ENCODE peak calls at places on chromosomes 13 and 19, in ten cellular contexts. One of them, this sample, is unnamed.

GRCh38 chr19:3068071-3068470 is 5.8 kb upstream of the TLE5 start:
- DNase-seq in NCI-H774: peak; percentile 81
- DNase-seq in aorta: no peak
- DNase-seq in T-helper 2 cell treated with Interferon-gamma antibody and Interleukin-4, amounts not matched to agents 5 μg/mL and 100 μg/mL, for 36 hours: no peak
- DNase-seq in left lung: no peak
- DNase-seq in activated T-cell treated with anti-CD3 and anti-CD28 coated beads, Interleukin-2, amount 50 U/mL, for 48 hours: no peak
- DNase-seq in CD4-positive, alpha-beta T cell: no peak
- DNase-seq in body of pancreas: peak; percentile 76
- DNase-seq in D721Med: no peak
- DNase-seq in testis: no peak
- DNase-seq in this sample: no peak

GRCh38 chr13:100588350-100589177 is at the start of gene GGACT:
- DNase-seq in testis: peak; percentile 77
- DNase-seq in CD4-positive, alpha-beta T cell: peak; percentile 80
- DNase-seq in aorta: peak; percentile 80
- DNase-seq in D721Med: peak; percentile 46
- DNase-seq in T-helper 2 cell treated with Interferon-gamma antibody and Interleukin-4, amounts not matched to agents 5 μg/mL and 100 μg/mL, for 36 hours: peak; percentile 80
- DNase-seq in left lung: peak; percentile 66
- DNase-seq in NCI-H774: peak; percentile 76
- DNase-seq in body of pancreas: peak; percentile 77
- DNase-seq in activated T-cell treated with anti-CD3 and anti-CD28 coated beads, Interleukin-2, amount 50 U/mL, for 48 hours: peak; percentile 87
- DNase-seq in this sample: peak; percentile 76

GRCh38 chr13:113898391-113898790 is 34.5 kb upstream of the GAS6 start:
- DNase-seq in left lung: no peak
- DNase-seq in T-helper 2 cell treated with Interferon-gamma antibody and Interleukin-4, amounts not matched to agents 5 μg/mL and 100 μg/mL, for 36 hours: no peak
- DNase-seq in testis: no peak
- DNase-seq in D721Med: no peak
- DNase-seq in aorta: no peak
- DNase-seq in NCI-H774: no peak
- DNase-seq in activated T-cell treated with anti-CD3 and anti-CD28 coated beads, Interleukin-2, amount 50 U/mL, for 48 hours: no peak
- DNase-seq in CD4-positive, alpha-beta T cell: no peak
- DNase-seq in body of pancreas: no peak
- DNase-seq in this sample: no peak

GRCh38 chr13:44591316-44591715 is 15.2 kb upstream of the TSC22D1 start:
- DNase-seq in body of pancreas: no peak
- DNase-seq in NCI-H774: no peak
- DNase-seq in activated T-cell treated with anti-CD3 and anti-CD28 coated beads, Interleukin-2, amount 50 U/mL, for 48 hours: no peak
- DNase-seq in CD4-positive, alpha-beta T cell: no peak
- DNase-seq in T-helper 2 cell treated with Interferon-gamma antibody and Interleukin-4, amounts not matched to agents 5 μg/mL and 100 μg/mL, for 36 hours: no peak
- DNase-seq in left lung: no peak
- DNase-seq in testis: no peak
- DNase-seq in aorta: no peak
- DNase-seq in D721Med: no peak
- DNase-seq in this sample: no peak

GRCh38 chr19:5624154-5624663 is 1.3 kb downstream of the SAFB start:
- DNase-seq in NCI-H774: no peak
- DNase-seq in testis: peak; percentile 65
- DNase-seq in D721Med: no peak
- DNase-seq in body of pancreas: peak; percentile 59
- DNase-seq in CD4-positive, alpha-beta T cell: no peak
- DNase-seq in activated T-cell treated with anti-CD3 and anti-CD28 coated beads, Interleukin-2, amount 50 U/mL, for 48 hours: peak; percentile 34
- DNase-seq in T-helper 2 cell treated with Interferon-gamma antibody and Interleukin-4, amounts not matched to agents 5 μg/mL and 100 μg/mL, for 36 hours: no peak
- DNase-seq in left lung: peak; percentile 51
- DNase-seq in aorta: peak; percentile 66
- DNase-seq in this sample: peak; percentile 58

GRCh38 chr13:79451500-79451962 is 29.4 kb upstream of the NDFIP2 start:
- DNase-seq in T-helper 2 cell treated with Interferon-gamma antibody and Interleukin-4, amounts not matched to agents 5 μg/mL and 100 μg/mL, for 36 hours: peak; percentile 96
- DNase-seq in NCI-H774: no peak
- DNase-seq in CD4-positive, alpha-beta T cell: peak; percentile 73
- DNase-seq in activated T-cell treated with anti-CD3 and anti-CD28 coated beads, Interleukin-2, amount 50 U/mL, for 48 hours: peak; percentile 92
- DNase-seq in body of pancreas: no peak
- DNase-seq in aorta: no peak
- DNase-seq in left lung: peak; percentile 56
- DNase-seq in D721Med: no peak
- DNase-seq in testis: no peak
- DNase-seq in this sample: peak; percentile 75

GRCh38 chr19:38632476-38633213 is 13.7 kb downstream of the EIF3K start:
- DNase-seq in NCI-H774: no peak
- DNase-seq in CD4-positive, alpha-beta T cell: no peak
- DNase-seq in testis: no peak
- DNase-seq in left lung: no peak
- DNase-seq in body of pancreas: no peak
- DNase-seq in aorta: no peak
- DNase-seq in T-helper 2 cell treated with Interferon-gamma antibody and Interleukin-4, amounts not matched to agents 5 μg/mL and 100 μg/mL, for 36 hours: no peak
- DNase-seq in D721Med: no peak
- DNase-seq in activated T-cell treated with anti-CD3 and anti-CD28 coated beads, Interleukin-2, amount 50 U/mL, for 48 hours: no peak
- DNase-seq in this sample: no peak

GRCh38 chr13:22055259-22055658 is 384.4 kb downstream of the FGF9 start:
- DNase-seq in CD4-positive, alpha-beta T cell: no peak
- DNase-seq in aorta: no peak
- DNase-seq in testis: no peak
- DNase-seq in body of pancreas: no peak
- DNase-seq in left lung: no peak
- DNase-seq in NCI-H774: no peak
- DNase-seq in T-helper 2 cell treated with Interferon-gamma antibody and Interleukin-4, amounts not matched to agents 5 μg/mL and 100 μg/mL, for 36 hours: no peak
- DNase-seq in activated T-cell treated with anti-CD3 and anti-CD28 coated beads, Interleukin-2, amount 50 U/mL, for 48 hours: no peak
- DNase-seq in D721Med: no peak
- DNase-seq in this sample: no peak

GRCh38 chr13:29282096-29282495 is 313.4 kb downstream of the SLC7A1 start:
- DNase-seq in left lung: no peak
- DNase-seq in body of pancreas: no peak
- DNase-seq in testis: no peak
- DNase-seq in NCI-H774: no peak
- DNase-seq in activated T-cell treated with anti-CD3 and anti-CD28 coated beads, Interleukin-2, amount 50 U/mL, for 48 hours: no peak
- DNase-seq in T-helper 2 cell treated with Interferon-gamma antibody and Interleukin-4, amounts not matched to agents 5 μg/mL and 100 μg/mL, for 36 hours: no peak
- DNase-seq in aorta: no peak
- DNase-seq in CD4-positive, alpha-beta T cell: no peak
- DNase-seq in D721Med: no peak
- DNase-seq in this sample: no peak

GRCh38 chr13:26362261-26362660 is 108.3 kb downstream of the CDK8 start:
- DNase-seq in testis: no peak
- DNase-seq in body of pancreas: no peak
- DNase-seq in left lung: no peak
- DNase-seq in CD4-positive, alpha-beta T cell: no peak
- DNase-seq in activated T-cell treated with anti-CD3 and anti-CD28 coated beads, Interleukin-2, amount 50 U/mL, for 48 hours: no peak
- DNase-seq in D721Med: no peak
- DNase-seq in T-helper 2 cell treated with Interferon-gamma antibody and Interleukin-4, amounts not matched to agents 5 μg/mL and 100 μg/mL, for 36 hours: no peak
- DNase-seq in NCI-H774: no peak
- DNase-seq in aorta: no peak
- DNase-seq in this sample: no peak

GRCh38 chr13:109778102-109778542 is 8.3 kb downstream of the IRS2 start:
- DNase-seq in CD4-positive, alpha-beta T cell: no peak
- DNase-seq in aorta: no peak
- DNase-seq in T-helper 2 cell treated with Interferon-gamma antibody and Interleukin-4, amounts not matched to agents 5 μg/mL and 100 μg/mL, for 36 hours: no peak
- DNase-seq in NCI-H774: peak; percentile 92
- DNase-seq in activated T-cell treated with anti-CD3 and anti-CD28 coated beads, Interleukin-2, amount 50 U/mL, for 48 hours: no peak
- DNase-seq in D721Med: no peak
- DNase-seq in left lung: no peak
- DNase-seq in testis: no peak
- DNase-seq in body of pancreas: no peak
- DNase-seq in this sample: no peak

GRCh38 chr13:112331675-112332074 is 44.5 kb upstream of the SPACA7 start:
- DNase-seq in NCI-H774: peak; percentile 73
- DNase-seq in aorta: no peak
- DNase-seq in T-helper 2 cell treated with Interferon-gamma antibody and Interleukin-4, amounts not matched to agents 5 μg/mL and 100 μg/mL, for 36 hours: no peak
- DNase-seq in D721Med: no peak
- DNase-seq in CD4-positive, alpha-beta T cell: no peak
- DNase-seq in left lung: no peak
- DNase-seq in testis: no peak
- DNase-seq in activated T-cell treated with anti-CD3 and anti-CD28 coated beads, Interleukin-2, amount 50 U/mL, for 48 hours: no peak
- DNase-seq in body of pancreas: no peak
- DNase-seq in this sample: no peak

GRCh38 chr13:110001622-110002275 is 215.4 kb upstream of the IRS2 start:
- DNase-seq in left lung: no peak
- DNase-seq in D721Med: no peak
- DNase-seq in CD4-positive, alpha-beta T cell: no peak
- DNase-seq in activated T-cell treated with anti-CD3 and anti-CD28 coated beads, Interleukin-2, amount 50 U/mL, for 48 hours: no peak
- DNase-seq in body of pancreas: no peak
- DNase-seq in aorta: no peak
- DNase-seq in T-helper 2 cell treated with Interferon-gamma antibody and Interleukin-4, amounts not matched to agents 5 μg/mL and 100 μg/mL, for 36 hours: no peak
- DNase-seq in testis: no peak
- DNase-seq in NCI-H774: no peak
- DNase-seq in this sample: no peak

GRCh38 chr19:1864480-1865171 is 1.2 kb upstream of the KLF16 start:
- DNase-seq in T-helper 2 cell treated with Interferon-gamma antibody and Interleukin-4, amounts not matched to agents 5 μg/mL and 100 μg/mL, for 36 hours: peak; percentile 75
- DNase-seq in activated T-cell treated with anti-CD3 and anti-CD28 coated beads, Interleukin-2, amount 50 U/mL, for 48 hours: peak; percentile 78
- DNase-seq in CD4-positive, alpha-beta T cell: no peak
- DNase-seq in NCI-H774: peak; percentile 53
- DNase-seq in aorta: peak; percentile 86
- DNase-seq in left lung: peak; percentile 81
- DNase-seq in testis: peak; percentile 70
- DNase-seq in body of pancreas: peak; percentile 69
- DNase-seq in D721Med: no peak
- DNase-seq in this sample: peak; percentile 83

GRCh38 chr19:55113570-55114039 is 3.8 kb downstream of the PPP1R12C start:
- DNase-seq in testis: peak; percentile 93
- DNase-seq in T-helper 2 cell treated with Interferon-gamma antibody and Interleukin-4, amounts not matched to agents 5 μg/mL and 100 μg/mL, for 36 hours: no peak
- DNase-seq in aorta: peak; percentile 89
- DNase-seq in left lung: peak; percentile 82
- DNase-seq in NCI-H774: no peak
- DNase-seq in body of pancreas: peak; percentile 83
- DNase-seq in activated T-cell treated with anti-CD3 and anti-CD28 coated beads, Interleukin-2, amount 50 U/mL, for 48 hours: no peak
- DNase-seq in D721Med: no peak
- DNase-seq in CD4-positive, alpha-beta T cell: no peak
- DNase-seq in this sample: peak; percentile 63

GRCh38 chr19:49231389-49231788 is 73.8 kb downstream of the TRPM4 start:
- DNase-seq in aorta: peak; percentile 3
- DNase-seq in CD4-positive, alpha-beta T cell: no peak
- DNase-seq in left lung: no peak
- DNase-seq in body of pancreas: no peak
- DNase-seq in activated T-cell treated with anti-CD3 and anti-CD28 coated beads, Interleukin-2, amount 50 U/mL, for 48 hours: peak; percentile 32
- DNase-seq in T-helper 2 cell treated with Interferon-gamma antibody and Interleukin-4, amounts not matched to agents 5 μg/mL and 100 μg/mL, for 36 hours: no peak
- DNase-seq in D721Med: no peak
- DNase-seq in NCI-H774: no peak
- DNase-seq in testis: no peak
- DNase-seq in this sample: no peak

GRCh38 chr13:83450586-83450985 is 431.7 kb downstream of the SLITRK1 start:
- DNase-seq in body of pancreas: no peak
- DNase-seq in CD4-positive, alpha-beta T cell: no peak
- DNase-seq in left lung: no peak
- DNase-seq in D721Med: no peak
- DNase-seq in aorta: no peak
- DNase-seq in NCI-H774: no peak
- DNase-seq in T-helper 2 cell treated with Interferon-gamma antibody and Interleukin-4, amounts not matched to agents 5 μg/mL and 100 μg/mL, for 36 hours: no peak
- DNase-seq in testis: no peak
- DNase-seq in activated T-cell treated with anti-CD3 and anti-CD28 coated beads, Interleukin-2, amount 50 U/mL, for 48 hours: no peak
- DNase-seq in this sample: no peak

GRCh38 chr13:47409778-47410177 is 512.9 kb upstream of the HTR2A start:
- DNase-seq in body of pancreas: no peak
- DNase-seq in NCI-H774: no peak
- DNase-seq in activated T-cell treated with anti-CD3 and anti-CD28 coated beads, Interleukin-2, amount 50 U/mL, for 48 hours: no peak
- DNase-seq in CD4-positive, alpha-beta T cell: no peak
- DNase-seq in D721Med: no peak
- DNase-seq in left lung: no peak
- DNase-seq in aorta: no peak
- DNase-seq in T-helper 2 cell treated with Interferon-gamma antibody and Interleukin-4, amounts not matched to agents 5 μg/mL and 100 μg/mL, for 36 hours: no peak
- DNase-seq in testis: no peak
- DNase-seq in this sample: no peak

GRCh38 chr19:39303373-39304184 is 7.4 kb downstream of the IFNL1 start:
- DNase-seq in T-helper 2 cell treated with Interferon-gamma antibody and Interleukin-4, amounts not matched to agents 5 μg/mL and 100 μg/mL, for 36 hours: no peak
- DNase-seq in D721Med: no peak
- DNase-seq in activated T-cell treated with anti-CD3 and anti-CD28 coated beads, Interleukin-2, amount 50 U/mL, for 48 hours: no peak
- DNase-seq in left lung: no peak
- DNase-seq in testis: no peak
- DNase-seq in CD4-positive, alpha-beta T cell: no peak
- DNase-seq in NCI-H774: no peak
- DNase-seq in aorta: peak; percentile 3
- DNase-seq in body of pancreas: no peak
- DNase-seq in this sample: no peak

GRCh38 chr19:14147797-14148605 is 11.6 kb upstream of the ASF1B start:
- DNase-seq in CD4-positive, alpha-beta T cell: peak; percentile 40
- DNase-seq in activated T-cell treated with anti-CD3 and anti-CD28 coated beads, Interleukin-2, amount 50 U/mL, for 48 hours: peak; percentile 65
- DNase-seq in left lung: peak; percentile 64
- DNase-seq in body of pancreas: peak; percentile 67
- DNase-seq in T-helper 2 cell treated with Interferon-gamma antibody and Interleukin-4, amounts not matched to agents 5 μg/mL and 100 μg/mL, for 36 hours: peak; percentile 33
- DNase-seq in NCI-H774: peak; percentile 1
- DNase-seq in aorta: peak; percentile 79
- DNase-seq in testis: peak; percentile 87
- DNase-seq in D721Med: peak; percentile 82
- DNase-seq in this sample: peak; percentile 42

GRCh38 chr19:14059093-14059480 is 2.8 kb downstream of the PALM3 start:
- DNase-seq in testis: peak; percentile 39
- DNase-seq in body of pancreas: no peak
- DNase-seq in D721Med: no peak
- DNase-seq in activated T-cell treated with anti-CD3 and anti-CD28 coated beads, Interleukin-2, amount 50 U/mL, for 48 hours: peak; percentile 69
- DNase-seq in CD4-positive, alpha-beta T cell: no peak
- DNase-seq in left lung: no peak
- DNase-seq in aorta: no peak
- DNase-seq in NCI-H774: no peak
- DNase-seq in T-helper 2 cell treated with Interferon-gamma antibody and Interleukin-4, amounts not matched to agents 5 μg/mL and 100 μg/mL, for 36 hours: peak; percentile 42
- DNase-seq in this sample: peak; percentile 61

GRCh38 chr13:96417956-96418355 is 328.0 kb downstream of the HS6ST3 start:
- DNase-seq in testis: no peak
- DNase-seq in aorta: no peak
- DNase-seq in left lung: no peak
- DNase-seq in D721Med: no peak
- DNase-seq in activated T-cell treated with anti-CD3 and anti-CD28 coated beads, Interleukin-2, amount 50 U/mL, for 48 hours: no peak
- DNase-seq in NCI-H774: no peak
- DNase-seq in body of pancreas: no peak
- DNase-seq in T-helper 2 cell treated with Interferon-gamma antibody and Interleukin-4, amounts not matched to agents 5 μg/mL and 100 μg/mL, for 36 hours: no peak
- DNase-seq in CD4-positive, alpha-beta T cell: no peak
- DNase-seq in this sample: no peak

GRCh38 chr19:48728882-48729645 is 9.5 kb upstream of the MAMSTR start:
- DNase-seq in NCI-H774: no peak
- DNase-seq in left lung: no peak
- DNase-seq in T-helper 2 cell treated with Interferon-gamma antibody and Interleukin-4, amounts not matched to agents 5 μg/mL and 100 μg/mL, for 36 hours: no peak
- DNase-seq in body of pancreas: no peak
- DNase-seq in activated T-cell treated with anti-CD3 and anti-CD28 coated beads, Interleukin-2, amount 50 U/mL, for 48 hours: no peak
- DNase-seq in D721Med: no peak
- DNase-seq in CD4-positive, alpha-beta T cell: no peak
- DNase-seq in aorta: no peak
- DNase-seq in testis: no peak
- DNase-seq in this sample: no peak

GRCh38 chr13:113897161-113897560 is 33.3 kb upstream of the GAS6 start:
- DNase-seq in testis: no peak
- DNase-seq in activated T-cell treated with anti-CD3 and anti-CD28 coated beads, Interleukin-2, amount 50 U/mL, for 48 hours: no peak
- DNase-seq in left lung: no peak
- DNase-seq in aorta: no peak
- DNase-seq in T-helper 2 cell treated with Interferon-gamma antibody and Interleukin-4, amounts not matched to agents 5 μg/mL and 100 μg/mL, for 36 hours: peak; percentile 1
- DNase-seq in NCI-H774: no peak
- DNase-seq in CD4-positive, alpha-beta T cell: no peak
- DNase-seq in D721Med: no peak
- DNase-seq in body of pancreas: no peak
- DNase-seq in this sample: no peak

GRCh38 chr19:48006762-48007161 is 12.3 kb downstream of the ELSPBP1 start:
- DNase-seq in left lung: no peak
- DNase-seq in testis: peak; percentile 39
- DNase-seq in activated T-cell treated with anti-CD3 and anti-CD28 coated beads, Interleukin-2, amount 50 U/mL, for 48 hours: peak; percentile 20
- DNase-seq in body of pancreas: no peak
- DNase-seq in aorta: no peak
- DNase-seq in NCI-H774: no peak
- DNase-seq in CD4-positive, alpha-beta T cell: no peak
- DNase-seq in T-helper 2 cell treated with Interferon-gamma antibody and Interleukin-4, amounts not matched to agents 5 μg/mL and 100 μg/mL, for 36 hours: no peak
- DNase-seq in D721Med: no peak
- DNase-seq in this sample: no peak

GRCh38 chr13:99501952-99502310 is 659 bp downstream of the TM9SF2 start:
- DNase-seq in body of pancreas: peak; percentile 35
- DNase-seq in testis: peak; percentile 56
- DNase-seq in T-helper 2 cell treated with Interferon-gamma antibody and Interleukin-4, amounts not matched to agents 5 μg/mL and 100 μg/mL, for 36 hours: peak; percentile 12
- DNase-seq in NCI-H774: no peak
- DNase-seq in aorta: peak; percentile 59
- DNase-seq in left lung: peak; percentile 46
- DNase-seq in D721Med: no peak
- DNase-seq in CD4-positive, alpha-beta T cell: no peak
- DNase-seq in activated T-cell treated with anti-CD3 and anti-CD28 coated beads, Interleukin-2, amount 50 U/mL, for 48 hours: peak; percentile 33
- DNase-seq in this sample: peak; percentile 39

GRCh38 chr19:17847538-17848366 is at the start of gene JAK3:
- DNase-seq in T-helper 2 cell treated with Interferon-gamma antibody and Interleukin-4, amounts not matched to agents 5 μg/mL and 100 μg/mL, for 36 hours: peak; percentile 90
- DNase-seq in testis: peak; percentile 71
- DNase-seq in left lung: peak; percentile 72
- DNase-seq in D721Med: peak; percentile 66
- DNase-seq in aorta: peak; percentile 86
- DNase-seq in CD4-positive, alpha-beta T cell: peak; percentile 83
- DNase-seq in activated T-cell treated with anti-CD3 and anti-CD28 coated beads, Interleukin-2, amount 50 U/mL, for 48 hours: peak; percentile 94
- DNase-seq in body of pancreas: peak; percentile 43
- DNase-seq in NCI-H774: no peak
- DNase-seq in this sample: peak; percentile 89

GRCh38 chr19:14265285-14266036 is 59.5 kb upstream of the ADGRL1 start:
- DNase-seq in T-helper 2 cell treated with Interferon-gamma antibody and Interleukin-4, amounts not matched to agents 5 μg/mL and 100 μg/mL, for 36 hours: no peak
- DNase-seq in D721Med: peak; percentile 91
- DNase-seq in left lung: no peak
- DNase-seq in aorta: no peak
- DNase-seq in CD4-positive, alpha-beta T cell: no peak
- DNase-seq in NCI-H774: no peak
- DNase-seq in activated T-cell treated with anti-CD3 and anti-CD28 coated beads, Interleukin-2, amount 50 U/mL, for 48 hours: no peak
- DNase-seq in body of pancreas: no peak
- DNase-seq in testis: no peak
- DNase-seq in this sample: no peak

This sample was measured in Peyer's patch.